ENCODE peak calls at places on chromosome 22, in four cellular contexts. I is choroid plexus epithelial cell, H is HEK293T, G is T follicular helper cell. Z is an unnamed sample.
A peak's percentile ranks its signal among the peaks of the same experiment; 100 is the strongest.

GRCh38 chr22:42399315-42400271 is 32.6 kb downstream of the NFAM1 start:
- DNase-seq in I (peak; percentile 50), G (no peak), H (peak; percentile 53), Z (no peak)

GRCh38 chr22:22375586-22376351 is 131.2 kb downstream of the VPREB1 start:
- DNase-seq in H (no peak), I (no peak), G (no peak), Z (no peak)

GRCh38 chr22:44738347-44738715 is 14.0 kb upstream of the ARHGAP8 start:
- DNase-seq in I (peak; percentile 27), H (no peak), G (no peak), Z (no peak)

GRCh38 chr22:40620464-40621046 is 16.0 kb downstream of the MRTFA start:
- DNase-seq in I (peak; percentile 45), H (no peak), G (no peak), Z (no peak)

GRCh38 chr22:32745251-32745995 is 56.1 kb upstream of the TIMP3 start:
- DNase-seq in H (no peak), G (no peak), I (peak; percentile 59), Z (no peak)

GRCh38 chr22:40043086-40043485 is 48.3 kb downstream of the FAM83F start:
- DNase-seq in G (no peak), H (no peak), I (no peak), Z (no peak)

GRCh38 chr22:17774206-17774927 is at the start of gene BID:
- DNase-seq in G (peak; percentile 24), I (no peak), H (peak; percentile 54), Z (peak; percentile 34)

GRCh38 chr22:24445481-24446290 is 18.3 kb downstream of the ADORA2A start:
- DNase-seq in I (no peak), H (no peak), G (no peak), Z (no peak)

GRCh38 chr22:36619797-36620390 is 83.7 kb downstream of the CACNG2 start:
- DNase-seq in I (no peak), G (no peak), H (no peak), Z (no peak)

GRCh38 chr22:17171016-17171312 is 11.9 kb upstream of the HDHD5 start:
- DNase-seq in H (no peak), I (no peak), G (no peak), Z (no peak)

GRCh38 chr22:26646158-26646557 is 11.2 kb upstream of the MIAT start:
- DNase-seq in G (no peak), H (no peak), I (peak; percentile 47), Z (no peak)

GRCh38 chr22:47780281-47780875 is 1017.9 kb downstream of the TBC1D22A start:
- DNase-seq in I (no peak), G (no peak), H (no peak), Z (no peak)

GRCh38 chr22:39362271-39362670 is 12.5 kb downstream of the SYNGR1 start:
- DNase-seq in I (no peak), H (no peak), G (no peak), Z (no peak)

GRCh38 chr22:30196867-30197336 is 49.7 kb downstream of the LIF start:
- DNase-seq in I (no peak), H (no peak), G (no peak), Z (no peak)

GRCh38 chr22:27252282-27253049 is 549.1 kb downstream of the MN1 start:
- DNase-seq in I (peak; percentile 91), G (no peak), H (no peak), Z (no peak)

GRCh38 chr22:49108636-49109315 is 718.9 kb downstream of the BRD1 start:
- DNase-seq in H (no peak), G (no peak), I (no peak), Z (no peak)

GRCh38 chr22:41834005-41834975 is 1.4 kb downstream of the SREBF2 start:
- DNase-seq in G (no peak), I (no peak), H (no peak), Z (no peak)

GRCh38 chr22:37499006-37499707 is 13.0 kb upstream of the MFNG start:
- DNase-seq in I (peak; percentile 80), H (no peak), G (no peak), Z (no peak)

GRCh38 chr22:29635734-29636357 is 32.4 kb downstream of the NF2 start:
- DNase-seq in G (no peak), H (peak; percentile 70), I (peak; percentile 81), Z (no peak)

GRCh38 chr22:26404851-26405357 is 24.2 kb upstream of the ASPHD2 start:
- DNase-seq in H (no peak), I (no peak), G (no peak), Z (no peak)

GRCh38 chr22:23695141-23695540 is 4.3 kb downstream of the RGL4 start:
- DNase-seq in H (no peak), G (no peak), I (no peak), Z (no peak)

GRCh38 chr22:37535159-37535558 is 15.9 kb upstream of the CARD10 start:
- DNase-seq in H (no peak), I (no peak), G (no peak), Z (no peak)

GRCh38 chr22:25837288-25837900 is 95.4 kb downstream of the MYO18B start:
- DNase-seq in I (no peak), H (no peak), G (no peak), Z (no peak)

GRCh38 chr22:24060375-24060788 is 49.3 kb downstream of the CABIN1 start:
- DNase-seq in I (peak; percentile 96), G (no peak), H (no peak), Z (no peak)

GRCh38 chr22:49810363-49811013 is 17.2 kb downstream of the BRD1 start:
- DNase-seq in H (no peak), I (peak; percentile 52), G (no peak), Z (no peak)

GRCh38 chr22:49765951-49766350 is 61.7 kb downstream of the BRD1 start:
- DNase-seq in G (no peak), I (no peak), H (no peak), Z (no peak)

GRCh38 chr22:50498322-50498861 is 9.1 kb downstream of the LMF2 start:
- DNase-seq in H (peak; percentile 77), G (peak; percentile 56), I (peak; percentile 74), Z (no peak)

GRCh38 chr22:29309332-29310064 is 3.0 kb downstream of the GAS2L1 start:
- DNase-seq in H (no peak), G (no peak), I (no peak), Z (no peak)

GRCh38 chr22:49448546-49448945 is 379.1 kb downstream of the BRD1 start:
- DNase-seq in G (no peak), H (no peak), I (no peak), Z (no peak)